ENCODE peak calls at places on chromosomes 6 and 20, in ten cellular contexts. One of them, this sample, is unnamed.

GRCh38 chr6:108587258-108588059 is 26.7 kb downstream of the FOXO3 start:
- DNase-seq in fibroblast of mammary gland: peak
- DNase-seq in pons: peak
- DNase-seq in thoracic aorta: no peak
- DNase-seq in NCI-H524: no peak
- DNase-seq in stomach: no peak
- DNase-seq in fibroblast of the conjunctiva: no peak
- DNase-seq in activated naive CD8-positive, alpha-beta T cell treated with anti-CD3 and anti-CD28 coated beads, Interleukin-2, amount 50 U/mL, for 24 hours: no peak
- DNase-seq in activated effector memory CD4-positive, alpha-beta T cell treated with anti-CD3 and anti-CD28 coated beads, Interleukin-2, amount 50 U/mL, for 16 hours: no peak
- DNase-seq in ACHN: peak
- DNase-seq in this sample: no peak

GRCh38 chr6:148146717-148147116 is 195.9 kb upstream of the SASH1 start:
- DNase-seq in fibroblast of mammary gland: no peak
- DNase-seq in pons: no peak
- DNase-seq in thoracic aorta: no peak
- DNase-seq in NCI-H524: no peak
- DNase-seq in stomach: no peak
- DNase-seq in fibroblast of the conjunctiva: no peak
- DNase-seq in activated naive CD8-positive, alpha-beta T cell treated with anti-CD3 and anti-CD28 coated beads, Interleukin-2, amount 50 U/mL, for 24 hours: peak
- DNase-seq in activated effector memory CD4-positive, alpha-beta T cell treated with anti-CD3 and anti-CD28 coated beads, Interleukin-2, amount 50 U/mL, for 16 hours: peak
- DNase-seq in ACHN: no peak
- DNase-seq in this sample: peak

GRCh38 chr6:107679457-107679856 is 144.7 kb downstream of the SCML4 start:
- DNase-seq in fibroblast of mammary gland: peak
- DNase-seq in pons: no peak
- DNase-seq in thoracic aorta: no peak
- DNase-seq in NCI-H524: no peak
- DNase-seq in stomach: no peak
- DNase-seq in fibroblast of the conjunctiva: peak
- DNase-seq in activated naive CD8-positive, alpha-beta T cell treated with anti-CD3 and anti-CD28 coated beads, Interleukin-2, amount 50 U/mL, for 24 hours: no peak
- DNase-seq in activated effector memory CD4-positive, alpha-beta T cell treated with anti-CD3 and anti-CD28 coated beads, Interleukin-2, amount 50 U/mL, for 16 hours: no peak
- DNase-seq in ACHN: no peak
- DNase-seq in this sample: no peak

GRCh38 chr6:138107078-138107751 is at the start of gene PERP:
- DNase-seq in fibroblast of mammary gland: peak
- DNase-seq in pons: no peak
- DNase-seq in thoracic aorta: no peak
- DNase-seq in NCI-H524: peak
- DNase-seq in stomach: peak
- DNase-seq in fibroblast of the conjunctiva: peak
- DNase-seq in activated naive CD8-positive, alpha-beta T cell treated with anti-CD3 and anti-CD28 coated beads, Interleukin-2, amount 50 U/mL, for 24 hours: peak
- DNase-seq in activated effector memory CD4-positive, alpha-beta T cell treated with anti-CD3 and anti-CD28 coated beads, Interleukin-2, amount 50 U/mL, for 16 hours: peak
- DNase-seq in ACHN: peak
- DNase-seq in this sample: peak

GRCh38 chr20:33291830-33292355 is 8.9 kb downstream of the BPIFB1 start:
- DNase-seq in fibroblast of mammary gland: peak
- DNase-seq in pons: peak
- DNase-seq in thoracic aorta: no peak
- DNase-seq in NCI-H524: peak
- DNase-seq in stomach: peak
- DNase-seq in fibroblast of the conjunctiva: no peak
- DNase-seq in activated naive CD8-positive, alpha-beta T cell treated with anti-CD3 and anti-CD28 coated beads, Interleukin-2, amount 50 U/mL, for 24 hours: peak
- DNase-seq in activated effector memory CD4-positive, alpha-beta T cell treated with anti-CD3 and anti-CD28 coated beads, Interleukin-2, amount 50 U/mL, for 16 hours: peak
- DNase-seq in ACHN: peak
- DNase-seq in this sample: peak

GRCh38 chr6:158622545-158623190 is 21.9 kb downstream of the DYNLT1 start:
- DNase-seq in fibroblast of mammary gland: no peak
- DNase-seq in pons: no peak
- DNase-seq in thoracic aorta: no peak
- DNase-seq in NCI-H524: no peak
- DNase-seq in stomach: peak
- DNase-seq in fibroblast of the conjunctiva: no peak
- DNase-seq in activated naive CD8-positive, alpha-beta T cell treated with anti-CD3 and anti-CD28 coated beads, Interleukin-2, amount 50 U/mL, for 24 hours: no peak
- DNase-seq in activated effector memory CD4-positive, alpha-beta T cell treated with anti-CD3 and anti-CD28 coated beads, Interleukin-2, amount 50 U/mL, for 16 hours: no peak
- DNase-seq in ACHN: no peak
- DNase-seq in this sample: no peak

GRCh38 chr6:41713161-41713649 is 22.2 kb downstream of the TFEB start:
- DNase-seq in fibroblast of mammary gland: no peak
- DNase-seq in pons: peak
- DNase-seq in thoracic aorta: no peak
- DNase-seq in NCI-H524: no peak
- DNase-seq in stomach: peak
- DNase-seq in fibroblast of the conjunctiva: no peak
- DNase-seq in activated naive CD8-positive, alpha-beta T cell treated with anti-CD3 and anti-CD28 coated beads, Interleukin-2, amount 50 U/mL, for 24 hours: no peak
- DNase-seq in activated effector memory CD4-positive, alpha-beta T cell treated with anti-CD3 and anti-CD28 coated beads, Interleukin-2, amount 50 U/mL, for 16 hours: no peak
- DNase-seq in ACHN: peak
- DNase-seq in this sample: no peak

GRCh38 chr6:37818536-37819176 is 871 bp upstream of the ZFAND3 start:
- DNase-seq in fibroblast of mammary gland: peak
- DNase-seq in pons: peak
- DNase-seq in thoracic aorta: peak
- DNase-seq in NCI-H524: peak
- DNase-seq in stomach: peak
- DNase-seq in fibroblast of the conjunctiva: peak
- DNase-seq in activated naive CD8-positive, alpha-beta T cell treated with anti-CD3 and anti-CD28 coated beads, Interleukin-2, amount 50 U/mL, for 24 hours: peak
- DNase-seq in activated effector memory CD4-positive, alpha-beta T cell treated with anti-CD3 and anti-CD28 coated beads, Interleukin-2, amount 50 U/mL, for 16 hours: peak
- DNase-seq in ACHN: peak
- DNase-seq in this sample: peak

GRCh38 chr6:113856011-113856551 is 1.1 kb upstream of the MARCKS start:
- DNase-seq in fibroblast of mammary gland: peak
- DNase-seq in pons: no peak
- DNase-seq in thoracic aorta: no peak
- DNase-seq in NCI-H524: peak
- DNase-seq in stomach: peak
- DNase-seq in fibroblast of the conjunctiva: no peak
- DNase-seq in activated naive CD8-positive, alpha-beta T cell treated with anti-CD3 and anti-CD28 coated beads, Interleukin-2, amount 50 U/mL, for 24 hours: peak
- DNase-seq in activated effector memory CD4-positive, alpha-beta T cell treated with anti-CD3 and anti-CD28 coated beads, Interleukin-2, amount 50 U/mL, for 16 hours: no peak
- DNase-seq in ACHN: peak
- DNase-seq in this sample: no peak

GRCh38 chr20:62770916-62771315 is 25.4 kb upstream of the MRGBP start:
- DNase-seq in fibroblast of mammary gland: no peak
- DNase-seq in pons: no peak
- DNase-seq in thoracic aorta: no peak
- DNase-seq in NCI-H524: no peak
- DNase-seq in stomach: no peak
- DNase-seq in fibroblast of the conjunctiva: no peak
- DNase-seq in activated naive CD8-positive, alpha-beta T cell treated with anti-CD3 and anti-CD28 coated beads, Interleukin-2, amount 50 U/mL, for 24 hours: no peak
- DNase-seq in activated effector memory CD4-positive, alpha-beta T cell treated with anti-CD3 and anti-CD28 coated beads, Interleukin-2, amount 50 U/mL, for 16 hours: no peak
- DNase-seq in ACHN: no peak
- DNase-seq in this sample: no peak

GRCh38 chr20:14829897-14830296 is 492.5 kb upstream of the FLRT3 start:
- DNase-seq in fibroblast of mammary gland: no peak
- DNase-seq in pons: no peak
- DNase-seq in thoracic aorta: no peak
- DNase-seq in NCI-H524: no peak
- DNase-seq in stomach: no peak
- DNase-seq in fibroblast of the conjunctiva: no peak
- DNase-seq in activated naive CD8-positive, alpha-beta T cell treated with anti-CD3 and anti-CD28 coated beads, Interleukin-2, amount 50 U/mL, for 24 hours: no peak
- DNase-seq in activated effector memory CD4-positive, alpha-beta T cell treated with anti-CD3 and anti-CD28 coated beads, Interleukin-2, amount 50 U/mL, for 16 hours: no peak
- DNase-seq in ACHN: no peak
- DNase-seq in this sample: no peak

GRCh38 chr20:23086056-23086551 is at the start of gene CD93:
- DNase-seq in fibroblast of mammary gland: no peak
- DNase-seq in pons: peak
- DNase-seq in thoracic aorta: no peak
- DNase-seq in NCI-H524: no peak
- DNase-seq in stomach: no peak
- DNase-seq in fibroblast of the conjunctiva: no peak
- DNase-seq in activated naive CD8-positive, alpha-beta T cell treated with anti-CD3 and anti-CD28 coated beads, Interleukin-2, amount 50 U/mL, for 24 hours: peak
- DNase-seq in activated effector memory CD4-positive, alpha-beta T cell treated with anti-CD3 and anti-CD28 coated beads, Interleukin-2, amount 50 U/mL, for 16 hours: no peak
- DNase-seq in ACHN: no peak
- DNase-seq in this sample: no peak

GRCh38 chr20:54692168-54692887 is 216.9 kb downstream of the DOK5 start:
- DNase-seq in fibroblast of mammary gland: no peak
- DNase-seq in pons: no peak
- DNase-seq in thoracic aorta: no peak
- DNase-seq in NCI-H524: no peak
- DNase-seq in stomach: no peak
- DNase-seq in fibroblast of the conjunctiva: no peak
- DNase-seq in activated naive CD8-positive, alpha-beta T cell treated with anti-CD3 and anti-CD28 coated beads, Interleukin-2, amount 50 U/mL, for 24 hours: no peak
- DNase-seq in activated effector memory CD4-positive, alpha-beta T cell treated with anti-CD3 and anti-CD28 coated beads, Interleukin-2, amount 50 U/mL, for 16 hours: no peak
- DNase-seq in ACHN: no peak
- DNase-seq in this sample: no peak

GRCh38 chr6:113632220-113632864 is 224.8 kb upstream of the MARCKS start:
- DNase-seq in fibroblast of mammary gland: peak
- DNase-seq in pons: no peak
- DNase-seq in thoracic aorta: peak
- DNase-seq in NCI-H524: no peak
- DNase-seq in stomach: peak
- DNase-seq in fibroblast of the conjunctiva: peak
- DNase-seq in activated naive CD8-positive, alpha-beta T cell treated with anti-CD3 and anti-CD28 coated beads, Interleukin-2, amount 50 U/mL, for 24 hours: peak
- DNase-seq in activated effector memory CD4-positive, alpha-beta T cell treated with anti-CD3 and anti-CD28 coated beads, Interleukin-2, amount 50 U/mL, for 16 hours: peak
- DNase-seq in ACHN: peak
- DNase-seq in this sample: no peak

GRCh38 chr6:42532038-42532669 is 31.7 kb upstream of the UBR2 start:
- DNase-seq in fibroblast of mammary gland: peak
- DNase-seq in pons: peak
- DNase-seq in thoracic aorta: no peak
- DNase-seq in NCI-H524: peak
- DNase-seq in stomach: no peak
- DNase-seq in fibroblast of the conjunctiva: peak
- DNase-seq in activated naive CD8-positive, alpha-beta T cell treated with anti-CD3 and anti-CD28 coated beads, Interleukin-2, amount 50 U/mL, for 24 hours: no peak
- DNase-seq in activated effector memory CD4-positive, alpha-beta T cell treated with anti-CD3 and anti-CD28 coated beads, Interleukin-2, amount 50 U/mL, for 16 hours: no peak
- DNase-seq in ACHN: peak
- DNase-seq in this sample: no peak

GRCh38 chr6:101080597-101080996 is 199.5 kb upstream of the ASCC3 start:
- DNase-seq in fibroblast of mammary gland: peak
- DNase-seq in pons: no peak
- DNase-seq in thoracic aorta: no peak
- DNase-seq in NCI-H524: no peak
- DNase-seq in stomach: no peak
- DNase-seq in fibroblast of the conjunctiva: no peak
- DNase-seq in activated naive CD8-positive, alpha-beta T cell treated with anti-CD3 and anti-CD28 coated beads, Interleukin-2, amount 50 U/mL, for 24 hours: no peak
- DNase-seq in activated effector memory CD4-positive, alpha-beta T cell treated with anti-CD3 and anti-CD28 coated beads, Interleukin-2, amount 50 U/mL, for 16 hours: no peak
- DNase-seq in ACHN: no peak
- DNase-seq in this sample: no peak

GRCh38 chr6:20826378-20826777 is 292.1 kb downstream of the CDKAL1 start:
- DNase-seq in fibroblast of mammary gland: peak
- DNase-seq in pons: no peak
- DNase-seq in thoracic aorta: no peak
- DNase-seq in NCI-H524: peak
- DNase-seq in stomach: no peak
- DNase-seq in fibroblast of the conjunctiva: no peak
- DNase-seq in activated naive CD8-positive, alpha-beta T cell treated with anti-CD3 and anti-CD28 coated beads, Interleukin-2, amount 50 U/mL, for 24 hours: no peak
- DNase-seq in activated effector memory CD4-positive, alpha-beta T cell treated with anti-CD3 and anti-CD28 coated beads, Interleukin-2, amount 50 U/mL, for 16 hours: no peak
- DNase-seq in ACHN: no peak
- DNase-seq in this sample: no peak

GRCh38 chr20:48196006-48196405 is 410.7 kb upstream of the SULF2 start:
- DNase-seq in fibroblast of mammary gland: no peak
- DNase-seq in pons: no peak
- DNase-seq in thoracic aorta: no peak
- DNase-seq in NCI-H524: no peak
- DNase-seq in stomach: no peak
- DNase-seq in fibroblast of the conjunctiva: no peak
- DNase-seq in activated naive CD8-positive, alpha-beta T cell treated with anti-CD3 and anti-CD28 coated beads, Interleukin-2, amount 50 U/mL, for 24 hours: no peak
- DNase-seq in activated effector memory CD4-positive, alpha-beta T cell treated with anti-CD3 and anti-CD28 coated beads, Interleukin-2, amount 50 U/mL, for 16 hours: no peak
- DNase-seq in ACHN: no peak
- DNase-seq in this sample: no peak

GRCh38 chr6:25360611-25361010 is 81.4 kb downstream of the CARMIL1 start:
- DNase-seq in fibroblast of mammary gland: peak
- DNase-seq in pons: no peak
- DNase-seq in thoracic aorta: no peak
- DNase-seq in NCI-H524: no peak
- DNase-seq in stomach: no peak
- DNase-seq in fibroblast of the conjunctiva: peak
- DNase-seq in activated naive CD8-positive, alpha-beta T cell treated with anti-CD3 and anti-CD28 coated beads, Interleukin-2, amount 50 U/mL, for 24 hours: no peak
- DNase-seq in activated effector memory CD4-positive, alpha-beta T cell treated with anti-CD3 and anti-CD28 coated beads, Interleukin-2, amount 50 U/mL, for 16 hours: no peak
- DNase-seq in ACHN: no peak
- DNase-seq in this sample: no peak

GRCh38 chr6:158205220-158205944 is 37.2 kb downstream of the GTF2H5 start:
- DNase-seq in fibroblast of mammary gland: no peak
- DNase-seq in pons: no peak
- DNase-seq in thoracic aorta: no peak
- DNase-seq in NCI-H524: peak
- DNase-seq in stomach: peak
- DNase-seq in fibroblast of the conjunctiva: no peak
- DNase-seq in activated naive CD8-positive, alpha-beta T cell treated with anti-CD3 and anti-CD28 coated beads, Interleukin-2, amount 50 U/mL, for 24 hours: no peak
- DNase-seq in activated effector memory CD4-positive, alpha-beta T cell treated with anti-CD3 and anti-CD28 coated beads, Interleukin-2, amount 50 U/mL, for 16 hours: no peak
- DNase-seq in ACHN: peak
- DNase-seq in this sample: no peak

GRCh38 chr20:19847383-19847782 is 89.3 kb downstream of the RIN2 start:
- DNase-seq in fibroblast of mammary gland: no peak
- DNase-seq in pons: no peak
- DNase-seq in thoracic aorta: no peak
- DNase-seq in NCI-H524: no peak
- DNase-seq in stomach: no peak
- DNase-seq in fibroblast of the conjunctiva: no peak
- DNase-seq in activated naive CD8-positive, alpha-beta T cell treated with anti-CD3 and anti-CD28 coated beads, Interleukin-2, amount 50 U/mL, for 24 hours: no peak
- DNase-seq in activated effector memory CD4-positive, alpha-beta T cell treated with anti-CD3 and anti-CD28 coated beads, Interleukin-2, amount 50 U/mL, for 16 hours: no peak
- DNase-seq in ACHN: no peak
- DNase-seq in this sample: no peak

GRCh38 chr6:34514593-34515472 is 41.3 kb downstream of the SPDEF start:
- DNase-seq in fibroblast of mammary gland: peak
- DNase-seq in pons: no peak
- DNase-seq in thoracic aorta: no peak
- DNase-seq in NCI-H524: peak
- DNase-seq in stomach: no peak
- DNase-seq in fibroblast of the conjunctiva: peak
- DNase-seq in activated naive CD8-positive, alpha-beta T cell treated with anti-CD3 and anti-CD28 coated beads, Interleukin-2, amount 50 U/mL, for 24 hours: peak
- DNase-seq in activated effector memory CD4-positive, alpha-beta T cell treated with anti-CD3 and anti-CD28 coated beads, Interleukin-2, amount 50 U/mL, for 16 hours: no peak
- DNase-seq in ACHN: no peak
- DNase-seq in this sample: no peak

GRCh38 chr6:44161997-44162338 is 3.3 kb downstream of the CAPN11 start:
- DNase-seq in fibroblast of mammary gland: peak
- DNase-seq in pons: no peak
- DNase-seq in thoracic aorta: no peak
- DNase-seq in NCI-H524: no peak
- DNase-seq in stomach: no peak
- DNase-seq in fibroblast of the conjunctiva: no peak
- DNase-seq in activated naive CD8-positive, alpha-beta T cell treated with anti-CD3 and anti-CD28 coated beads, Interleukin-2, amount 50 U/mL, for 24 hours: no peak
- DNase-seq in activated effector memory CD4-positive, alpha-beta T cell treated with anti-CD3 and anti-CD28 coated beads, Interleukin-2, amount 50 U/mL, for 16 hours: no peak
- DNase-seq in ACHN: no peak
- DNase-seq in this sample: no peak

This sample was measured in activated CD8-positive, alpha-beta memory T cell treated with anti-CD3 and anti-CD28 coated beads for 4 hours.